ENCODE peak calls at places on chromosomes 7 and 10, in six cellular contexts. One of them, this sample, is unnamed.
A peak's percentile ranks its signal among the peaks of the same experiment; 100 is the strongest.

GRCh38 chr7:157228864-157229422 is 90.2 kb downstream of the UBE3C start:
- DNase-seq in sigmoid colon: no peak
- DNase-seq in transverse colon: no peak
- DNase-seq in suprapubic skin: no peak
- DNase-seq in Panc1: no peak
- DNase-seq in endothelial cell of umbilical vein: peak; percentile 36
- DNase-seq in this sample: no peak

GRCh38 chr7:30851651-30852359 is 59.8 kb upstream of the AQP1 start:
- DNase-seq in sigmoid colon: peak; percentile 89
- DNase-seq in transverse colon: no peak
- DNase-seq in suprapubic skin: no peak
- DNase-seq in endothelial cell of umbilical vein: peak; percentile 29
- DNase-seq in Panc1: no peak
- DNase-seq in this sample: no peak

GRCh38 chr10:78706986-78707500 is 361.7 kb upstream of the ZMIZ1 start:
- DNase-seq in sigmoid colon: no peak
- DNase-seq in suprapubic skin: no peak
- DNase-seq in endothelial cell of umbilical vein: no peak
- DNase-seq in transverse colon: no peak
- DNase-seq in Panc1: no peak
- DNase-seq in this sample: no peak

GRCh38 chr7:106114735-106115383 is 2.7 kb upstream of the SYPL1 start:
- DNase-seq in transverse colon: peak; percentile 13
- DNase-seq in endothelial cell of umbilical vein: no peak
- DNase-seq in suprapubic skin: no peak
- DNase-seq in sigmoid colon: no peak
- DNase-seq in Panc1: no peak
- DNase-seq in this sample: no peak

GRCh38 chr7:101947899-101948298 is 130.5 kb downstream of the CUX1 start:
- DNase-seq in endothelial cell of umbilical vein: peak; percentile 80
- DNase-seq in transverse colon: peak; percentile 33
- DNase-seq in suprapubic skin: no peak
- DNase-seq in sigmoid colon: peak; percentile 90
- DNase-seq in Panc1: no peak
- DNase-seq in this sample: no peak

GRCh38 chr10:87038786-87039185 is 18.7 kb downstream of the FAM25A start:
- DNase-seq in transverse colon: peak; percentile 37
- DNase-seq in suprapubic skin: no peak
- DNase-seq in Panc1: no peak
- DNase-seq in endothelial cell of umbilical vein: no peak
- DNase-seq in sigmoid colon: no peak
- DNase-seq in this sample: no peak

GRCh38 chr7:85074016-85074415 is 112.8 kb downstream of the SEMA3D start:
- DNase-seq in Panc1: no peak
- DNase-seq in sigmoid colon: no peak
- DNase-seq in transverse colon: no peak
- DNase-seq in suprapubic skin: no peak
- DNase-seq in endothelial cell of umbilical vein: no peak
- DNase-seq in this sample: no peak

GRCh38 chr10:78059916-78060315 is 26.3 kb downstream of the RPS24 start:
- DNase-seq in sigmoid colon: no peak
- DNase-seq in transverse colon: no peak
- DNase-seq in endothelial cell of umbilical vein: no peak
- DNase-seq in suprapubic skin: no peak
- DNase-seq in Panc1: no peak
- DNase-seq in this sample: no peak

GRCh38 chr10:69769395-69769989 is 32.2 kb upstream of the COL13A1 start:
- DNase-seq in transverse colon: peak; percentile 14
- DNase-seq in Panc1: peak; percentile 25
- DNase-seq in sigmoid colon: no peak
- DNase-seq in endothelial cell of umbilical vein: peak; percentile 60
- DNase-seq in suprapubic skin: no peak
- DNase-seq in this sample: no peak

GRCh38 chr7:16684935-16685334 is 39.0 kb downstream of the BZW2 start:
- DNase-seq in suprapubic skin: no peak
- DNase-seq in sigmoid colon: no peak
- DNase-seq in Panc1: no peak
- DNase-seq in endothelial cell of umbilical vein: no peak
- DNase-seq in transverse colon: no peak
- DNase-seq in this sample: no peak
- TF ChIP-seq POLR2AphosphoS5 in suprapubic skin: no peak
- TF ChIP-seq POLR2AphosphoS5 in sigmoid colon: no peak
- TF ChIP-seq POLR2AphosphoS5 in Panc1: no peak
- TF ChIP-seq POLR2AphosphoS5 in endothelial cell of umbilical vein: no peak
- TF ChIP-seq POLR2AphosphoS5 in transverse colon: no peak
- TF ChIP-seq POLR2AphosphoS5 in this sample: no peak

DNA sequence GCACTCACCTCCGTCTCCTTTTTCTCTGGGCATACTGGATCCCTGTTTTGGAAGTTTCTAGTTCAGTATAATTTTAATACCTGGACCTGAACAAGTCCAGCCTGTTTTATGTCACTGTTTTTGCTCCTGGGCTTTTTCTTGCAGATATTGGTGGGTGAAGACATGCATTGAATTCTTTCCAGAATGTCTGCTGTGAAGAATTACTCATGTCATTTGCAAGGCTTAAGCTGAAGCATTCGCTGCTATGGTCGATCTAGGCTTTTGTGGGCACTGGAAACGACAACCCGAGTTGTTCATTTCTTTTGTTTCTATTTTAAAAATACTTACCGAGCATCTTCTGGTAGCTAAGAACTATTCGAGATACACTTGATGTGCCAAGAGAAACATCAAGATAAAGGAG is 36.7 kb downstream of the TCF7L2 start:
- DNase-seq in suprapubic skin: no peak
- DNase-seq in transverse colon: no peak
- DNase-seq in endothelial cell of umbilical vein: no peak
- DNase-seq in Panc1: no peak
- DNase-seq in sigmoid colon: no peak
- DNase-seq in this sample: no peak
- H3K4me1 ChIP-seq in suprapubic skin: peaks cover 50% of the 10 kb centered on the region
- H3K4me1 ChIP-seq in transverse colon: peaks cover 17% of the 10 kb centered on the region
- H3K4me1 ChIP-seq in endothelial cell of umbilical vein: no peaks in the 10 kb centered on the region
- H3K4me1 ChIP-seq in Panc1: peaks cover 69% of the 10 kb centered on the region
- H3K4me1 ChIP-seq in sigmoid colon: peaks cover 92% of the 10 kb centered on the region
- H3K4me1 ChIP-seq in this sample: peaks cover 28% of the 10 kb centered on the region

GRCh38 chr10:50392966-50393718 is 141.8 kb upstream of the ASAH2 start:
- DNase-seq in sigmoid colon: no peak
- DNase-seq in transverse colon: no peak
- DNase-seq in endothelial cell of umbilical vein: peak; percentile 66
- DNase-seq in Panc1: no peak
- DNase-seq in suprapubic skin: no peak
- DNase-seq in this sample: no peak
- H3K27ac ChIP-seq in sigmoid colon: no peak overlapping the region
- H3K27ac ChIP-seq in transverse colon: no peak overlapping the region
- H3K27ac ChIP-seq in endothelial cell of umbilical vein: peak overlapping the region; percentile 46
- H3K27ac ChIP-seq in Panc1: no peak overlapping the region
- H3K27ac ChIP-seq in suprapubic skin: peak overlapping the region; percentile 21
- H3K27ac ChIP-seq in this sample: no peak overlapping the region

GRCh38 chr10:59536151-59536550 is 173.5 kb downstream of the SLC16A9 start:
- DNase-seq in sigmoid colon: no peak
- DNase-seq in Panc1: no peak
- DNase-seq in transverse colon: no peak
- DNase-seq in endothelial cell of umbilical vein: peak; percentile 78
- DNase-seq in suprapubic skin: no peak
- DNase-seq in this sample: no peak
- TF ChIP-seq POLR2AphosphoS5 in sigmoid colon: peak; percentile 90
- TF ChIP-seq POLR2AphosphoS5 in Panc1: no peak
- TF ChIP-seq POLR2AphosphoS5 in transverse colon: peak; percentile 85
- TF ChIP-seq POLR2AphosphoS5 in endothelial cell of umbilical vein: no peak
- TF ChIP-seq POLR2AphosphoS5 in suprapubic skin: no peak
- TF ChIP-seq POLR2AphosphoS5 in this sample: peak; percentile 45

GRCh38 chr7:131358636-131359035 is 31.0 kb downstream of the MKLN1 start:
- DNase-seq in Panc1: no peak
- DNase-seq in endothelial cell of umbilical vein: no peak
- DNase-seq in suprapubic skin: no peak
- DNase-seq in transverse colon: no peak
- DNase-seq in sigmoid colon: no peak
- DNase-seq in this sample: no peak

GRCh38 chr7:131364767-131365344 is 37.2 kb downstream of the MKLN1 start:
- DNase-seq in endothelial cell of umbilical vein: no peak
- DNase-seq in transverse colon: no peak
- DNase-seq in suprapubic skin: no peak
- DNase-seq in Panc1: no peak
- DNase-seq in sigmoid colon: no peak
- DNase-seq in this sample: no peak

GRCh38 chr7:131359136-131359776 is 31.6 kb downstream of the MKLN1 start:
- DNase-seq in Panc1: no peak
- DNase-seq in suprapubic skin: no peak
- DNase-seq in endothelial cell of umbilical vein: no peak
- DNase-seq in transverse colon: no peak
- DNase-seq in sigmoid colon: no peak
- DNase-seq in this sample: no peak

GRCh38 chr7:131365876-131366275 is 38.2 kb downstream of the MKLN1 start:
- DNase-seq in Panc1: no peak
- DNase-seq in endothelial cell of umbilical vein: peak; percentile 36
- DNase-seq in sigmoid colon: no peak
- DNase-seq in suprapubic skin: no peak
- DNase-seq in transverse colon: no peak
- DNase-seq in this sample: no peak

DNA sequence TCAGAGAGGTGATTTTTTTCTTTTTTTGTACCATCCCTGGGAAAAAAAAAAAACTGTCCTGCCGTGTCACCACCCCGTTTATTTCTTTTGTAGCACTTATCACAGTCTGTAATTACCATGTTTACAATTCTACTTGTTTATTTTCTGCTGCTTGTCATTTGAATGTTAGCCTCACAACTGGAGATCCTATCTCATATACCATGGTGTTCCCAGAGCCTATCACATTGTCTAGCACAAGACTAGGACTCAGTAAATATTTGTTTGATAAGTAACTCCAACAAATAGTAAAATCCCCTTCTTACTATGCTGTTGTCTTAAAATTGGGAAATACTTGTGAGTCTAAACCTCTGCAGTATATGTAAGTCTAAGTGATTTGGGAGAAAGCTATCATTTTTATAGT is 36.0 kb downstream of the MKLN1 start:
- DNase-seq in sigmoid colon: no peak
- DNase-seq in suprapubic skin: no peak
- DNase-seq in endothelial cell of umbilical vein: no peak
- DNase-seq in Panc1: no peak
- DNase-seq in transverse colon: no peak
- DNase-seq in this sample: no peak
- H3K4me1 ChIP-seq in sigmoid colon: peaks cover 78% of the 10 kb centered on the region
- H3K4me1 ChIP-seq in suprapubic skin: peaks cover 61% of the 10 kb centered on the region
- H3K4me1 ChIP-seq in endothelial cell of umbilical vein: no peaks in the 10 kb centered on the region
- H3K4me1 ChIP-seq in Panc1: peaks cover 37% of the 10 kb centered on the region
- H3K4me1 ChIP-seq in transverse colon: peaks cover 57% of the 10 kb centered on the region
- H3K4me1 ChIP-seq in this sample: peaks cover 57% of the 10 kb centered on the region

DNA sequence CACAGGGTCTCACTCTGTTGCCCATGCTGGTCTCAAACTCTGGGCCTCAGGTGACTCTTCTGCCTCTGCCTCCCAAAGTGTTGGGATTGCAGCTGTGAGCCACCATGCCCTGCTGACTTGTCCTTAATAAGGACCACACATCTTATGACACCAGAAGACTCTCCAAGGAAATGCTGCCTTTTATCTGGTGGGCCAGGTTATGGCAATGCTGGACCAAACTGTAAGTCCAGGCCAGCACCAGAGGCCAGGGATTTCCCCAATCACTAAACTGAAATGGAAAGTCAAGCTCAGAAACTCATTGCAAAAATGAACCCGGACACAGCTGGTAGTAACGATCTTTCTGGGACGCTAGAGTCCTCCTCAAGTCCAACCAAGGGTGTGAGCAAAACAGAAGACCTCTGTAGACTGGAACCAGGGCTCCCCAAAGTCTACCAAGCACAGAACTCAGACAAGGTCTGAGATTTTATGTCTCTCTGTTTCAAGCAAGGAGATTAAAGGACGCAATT is 73.8 kb upstream of the ITGB1 start:
- DNase-seq in suprapubic skin: no peak
- DNase-seq in endothelial cell of umbilical vein: no peak
- DNase-seq in Panc1: no peak
- DNase-seq in transverse colon: no peak
- DNase-seq in sigmoid colon: no peak
- DNase-seq in this sample: peak; percentile 89
- H3K27ac ChIP-seq in suprapubic skin: no peak overlapping the region
- H3K27ac ChIP-seq in endothelial cell of umbilical vein: peak overlapping the region; percentile 23
- H3K27ac ChIP-seq in Panc1: peak overlapping the region; percentile 97
- H3K27ac ChIP-seq in transverse colon: no peak overlapping the region
- H3K27ac ChIP-seq in sigmoid colon: no peak overlapping the region
- H3K27ac ChIP-seq in this sample: no peak overlapping the region